ENCODE peak calls at places on chromosomes 7 and 10, in ten cellular contexts. M, T, U, H, R, G, S, I, W and C are unnamed samples.
A peak's percentile ranks its signal among the peaks of the same experiment; 100 is the strongest.

GRCh38 chr7:75762350-75762917 is 9.6 kb downstream of the CCL26 start:
- DNase-seq in M (peak; percentile 2), T (no peak), U (peak; percentile 66), H (peak; percentile 53), R (no peak), G (peak; percentile 1), S (peak; percentile 85), I (peak; percentile 82), W (peak; percentile 84), C (peak; percentile 70)

GRCh38 chr7:21256310-21256877 is 171.5 kb upstream of the SP4 start:
- DNase-seq in M (peak; percentile 47), T (peak; percentile 41), U (no peak), H (peak; percentile 51), R (no peak), G (no peak), S (peak; percentile 69), I (no peak), W (no peak), C (peak; percentile 72)

GRCh38 chr10:16945566-16945965 is 128.3 kb upstream of the RSU1 start:
- DNase-seq in M (no peak), T (no peak), U (no peak), H (no peak), R (no peak), G (no peak), S (no peak), I (no peak), W (no peak), C (no peak)

GRCh38 chr7:8881916-8882315 is 448.5 kb downstream of the NXPH1 start:
- DNase-seq in M (no peak), T (no peak), U (no peak), H (no peak), R (no peak), G (no peak), S (no peak), I (no peak), W (no peak), C (no peak)

GRCh38 chr7:34837826-34838225 is 179.8 kb downstream of the NPSR1 start:
- DNase-seq in M (no peak), T (no peak), U (no peak), H (no peak), R (no peak), G (no peak), S (peak; percentile 21), I (no peak), W (no peak), C (peak; percentile 26)

GRCh38 chr10:86795353-86795752 is 38.9 kb downstream of the BMPR1A start:
- DNase-seq in M (no peak), T (peak; percentile 55), U (peak; percentile 37), H (no peak), R (no peak), G (no peak), S (peak; percentile 88), I (no peak), W (peak; percentile 32), C (no peak)

GRCh38 chr7:150951181-150951520 is 27.0 kb downstream of the KCNH2 start:
- DNase-seq in M (no peak), T (no peak), U (no peak), H (no peak), R (no peak), G (no peak), S (no peak), I (no peak), W (no peak), C (no peak)

GRCh38 chr10:76583711-76584161 is 1053.9 kb downstream of the KCNMA1 start:
- DNase-seq in M (no peak), T (peak; percentile 55), U (peak; percentile 78), H (no peak), R (no peak), G (no peak), S (peak; percentile 89), I (no peak), W (peak; percentile 68), C (no peak)

GRCh38 chr10:21195149-21195731 is 298.1 kb upstream of the NEBL start:
- DNase-seq in M (peak; percentile 52), T (no peak), U (no peak), H (peak; percentile 12), R (no peak), G (no peak), S (no peak), I (no peak), W (no peak), C (no peak)

GRCh38 chr7:112420236-112420945 is 29.9 kb upstream of the IFRD1 start:
- DNase-seq in M (no peak), T (peak; percentile 86), U (no peak), H (peak; percentile 88), R (no peak), G (no peak), S (no peak), I (no peak), W (no peak), C (peak; percentile 9)

GRCh38 chr10:36375107-36375506 is 733.0 kb upstream of the FZD8 start:
- DNase-seq in M (no peak), T (no peak), U (no peak), H (no peak), R (no peak), G (no peak), S (no peak), I (no peak), W (no peak), C (no peak)

GRCh38 chr7:105010538-105011523 is 3.2 kb upstream of the KMT2E start:
- DNase-seq in M (no peak), T (no peak), U (no peak), H (no peak), R (no peak), G (no peak), S (peak; percentile 51), I (no peak), W (no peak), C (peak; percentile 56)